ENCODE peak calls at places on chromosomes 13 and 19, in nine cellular contexts. One of them, this sample, is unnamed. For H3K36me3, the result is how much of the 10 kb centered on the place peaks cover.

GRCh38 chr13:98528663-98529064 is 48.2 kb downstream of the STK24 start:
- DNase-seq in upper lobe of left lung: no peak
- DNase-seq in fibroblast of lung: peak
- DNase-seq in upper lobe of right lung: no peak
- DNase-seq in effector memory CD4-positive, alpha-beta T cell: no peak
- DNase-seq in uterus: no peak
- DNase-seq in breast epithelium: no peak
- DNase-seq in RWPE2: no peak
- DNase-seq in endodermal cell: no peak
- DNase-seq in this sample: no peak

GRCh38 chr13:104823071-104823470 is 1712.4 kb downstream of the EFNB2 start:
- DNase-seq in endodermal cell: no peak
- DNase-seq in upper lobe of left lung: no peak
- DNase-seq in fibroblast of lung: no peak
- DNase-seq in RWPE2: no peak
- DNase-seq in effector memory CD4-positive, alpha-beta T cell: no peak
- DNase-seq in uterus: no peak
- DNase-seq in breast epithelium: no peak
- DNase-seq in upper lobe of right lung: no peak
- DNase-seq in this sample: no peak

GRCh38 chr19:14150041-14150769 is 13.8 kb upstream of the ASF1B start:
- DNase-seq in RWPE2: no peak
- DNase-seq in uterus: no peak
- DNase-seq in upper lobe of right lung: no peak
- DNase-seq in breast epithelium: no peak
- DNase-seq in upper lobe of left lung: no peak
- DNase-seq in fibroblast of lung: no peak
- DNase-seq in effector memory CD4-positive, alpha-beta T cell: no peak
- DNase-seq in endodermal cell: no peak
- DNase-seq in this sample: peak

GRCh38 chr13:43356566-43356965 is 333.2 kb downstream of the DNAJC15 start:
- DNase-seq in effector memory CD4-positive, alpha-beta T cell: no peak
- DNase-seq in fibroblast of lung: no peak
- DNase-seq in uterus: no peak
- DNase-seq in upper lobe of left lung: no peak
- DNase-seq in upper lobe of right lung: no peak
- DNase-seq in breast epithelium: no peak
- DNase-seq in endodermal cell: no peak
- DNase-seq in RWPE2: no peak
- DNase-seq in this sample: no peak

GRCh38 chr13:22703601-22704209 is 477.1 kb upstream of the SGCG start:
- DNase-seq in endodermal cell: no peak
- DNase-seq in breast epithelium: no peak
- DNase-seq in effector memory CD4-positive, alpha-beta T cell: no peak
- DNase-seq in upper lobe of right lung: no peak
- DNase-seq in uterus: no peak
- DNase-seq in upper lobe of left lung: no peak
- DNase-seq in RWPE2: no peak
- DNase-seq in fibroblast of lung: no peak
- DNase-seq in this sample: peak

GRCh38 chr13:24691381-24691780 is 11.2 kb downstream of the ATP12A start:
- DNase-seq in RWPE2: no peak
- DNase-seq in upper lobe of right lung: no peak
- DNase-seq in effector memory CD4-positive, alpha-beta T cell: no peak
- DNase-seq in breast epithelium: no peak
- DNase-seq in upper lobe of left lung: no peak
- DNase-seq in uterus: no peak
- DNase-seq in endodermal cell: no peak
- DNase-seq in fibroblast of lung: no peak
- DNase-seq in this sample: no peak

GRCh38 chr13:100512422-100512821 is 76.2 kb downstream of the GGACT start:
- DNase-seq in breast epithelium: no peak
- DNase-seq in fibroblast of lung: peak
- DNase-seq in RWPE2: no peak
- DNase-seq in upper lobe of right lung: no peak
- DNase-seq in effector memory CD4-positive, alpha-beta T cell: no peak
- DNase-seq in endodermal cell: no peak
- DNase-seq in uterus: no peak
- DNase-seq in upper lobe of left lung: no peak
- DNase-seq in this sample: no peak

GRCh38 chr19:16416574-16416973 is 55.2 kb downstream of the EPS15L1 start:
- DNase-seq in upper lobe of left lung: no peak
- DNase-seq in upper lobe of right lung: no peak
- DNase-seq in endodermal cell: no peak
- DNase-seq in effector memory CD4-positive, alpha-beta T cell: no peak
- DNase-seq in fibroblast of lung: no peak
- DNase-seq in breast epithelium: no peak
- DNase-seq in RWPE2: no peak
- DNase-seq in uterus: no peak
- DNase-seq in this sample: no peak

GRCh38 chr13:114013952-114014629 is 40.2 kb upstream of the C13orf46 start:
- DNase-seq in upper lobe of left lung: peak
- DNase-seq in upper lobe of right lung: no peak
- DNase-seq in endodermal cell: no peak
- DNase-seq in RWPE2: no peak
- DNase-seq in uterus: no peak
- DNase-seq in fibroblast of lung: no peak
- DNase-seq in effector memory CD4-positive, alpha-beta T cell: no peak
- DNase-seq in breast epithelium: no peak
- DNase-seq in this sample: no peak

GRCh38 chr13:114012141-114012540 is 38.3 kb upstream of the C13orf46 start:
- DNase-seq in endodermal cell: no peak
- DNase-seq in effector memory CD4-positive, alpha-beta T cell: no peak
- DNase-seq in upper lobe of left lung: peak
- DNase-seq in uterus: no peak
- DNase-seq in breast epithelium: no peak
- DNase-seq in fibroblast of lung: no peak
- DNase-seq in upper lobe of right lung: no peak
- DNase-seq in RWPE2: no peak
- DNase-seq in this sample: no peak

GRCh38 chr13:114011226-114011625 is 37.4 kb upstream of the C13orf46 start:
- DNase-seq in upper lobe of right lung: no peak
- DNase-seq in fibroblast of lung: no peak
- DNase-seq in breast epithelium: no peak
- DNase-seq in effector memory CD4-positive, alpha-beta T cell: no peak
- DNase-seq in endodermal cell: no peak
- DNase-seq in upper lobe of left lung: peak
- DNase-seq in uterus: no peak
- DNase-seq in RWPE2: peak
- DNase-seq in this sample: no peak

GRCh38 chr13:114013336-114013735 is 39.5 kb upstream of the C13orf46 start:
- DNase-seq in uterus: no peak
- DNase-seq in effector memory CD4-positive, alpha-beta T cell: no peak
- DNase-seq in RWPE2: no peak
- DNase-seq in endodermal cell: no peak
- DNase-seq in upper lobe of left lung: no peak
- DNase-seq in breast epithelium: no peak
- DNase-seq in fibroblast of lung: no peak
- DNase-seq in upper lobe of right lung: no peak
- DNase-seq in this sample: no peak

GRCh38 chr13:114012921-114013320 is 39.0 kb upstream of the C13orf46 start:
- DNase-seq in fibroblast of lung: no peak
- DNase-seq in RWPE2: no peak
- DNase-seq in upper lobe of right lung: no peak
- DNase-seq in endodermal cell: no peak
- DNase-seq in breast epithelium: no peak
- DNase-seq in upper lobe of left lung: peak
- DNase-seq in effector memory CD4-positive, alpha-beta T cell: no peak
- DNase-seq in uterus: no peak
- DNase-seq in this sample: no peak
- H3K36me3 ChIP-seq in fibroblast of lung: under half
- H3K36me3 ChIP-seq in RWPE2: under half
- H3K36me3 ChIP-seq in upper lobe of right lung: under half
- H3K36me3 ChIP-seq in endodermal cell: under half
- H3K36me3 ChIP-seq in breast epithelium: under half
- H3K36me3 ChIP-seq in upper lobe of left lung: under half
- H3K36me3 ChIP-seq in effector memory CD4-positive, alpha-beta T cell: half or more
- H3K36me3 ChIP-seq in uterus: under half
- H3K36me3 ChIP-seq in this sample: under half

GRCh38 chr19:38678217-38678890 is 30.9 kb downstream of the ACTN4 start:
- DNase-seq in endodermal cell: no peak
- DNase-seq in RWPE2: no peak
- DNase-seq in upper lobe of right lung: no peak
- DNase-seq in uterus: no peak
- DNase-seq in breast epithelium: no peak
- DNase-seq in upper lobe of left lung: no peak
- DNase-seq in effector memory CD4-positive, alpha-beta T cell: no peak
- DNase-seq in fibroblast of lung: no peak
- DNase-seq in this sample: no peak

GRCh38 chr19:38676878-38677646 is 29.6 kb downstream of the ACTN4 start:
- DNase-seq in fibroblast of lung: no peak
- DNase-seq in upper lobe of left lung: no peak
- DNase-seq in endodermal cell: no peak
- DNase-seq in effector memory CD4-positive, alpha-beta T cell: no peak
- DNase-seq in RWPE2: no peak
- DNase-seq in uterus: no peak
- DNase-seq in upper lobe of right lung: no peak
- DNase-seq in breast epithelium: no peak
- DNase-seq in this sample: no peak

GRCh38 chr19:38676023-38676877 is 28.8 kb downstream of the ACTN4 start:
- DNase-seq in breast epithelium: no peak
- DNase-seq in fibroblast of lung: peak
- DNase-seq in upper lobe of left lung: peak
- DNase-seq in upper lobe of right lung: no peak
- DNase-seq in effector memory CD4-positive, alpha-beta T cell: no peak
- DNase-seq in RWPE2: no peak
- DNase-seq in uterus: no peak
- DNase-seq in endodermal cell: no peak
- DNase-seq in this sample: no peak

GRCh38 chr19:38679839-38680238 is 32.4 kb downstream of the ACTN4 start:
- DNase-seq in effector memory CD4-positive, alpha-beta T cell: no peak
- DNase-seq in upper lobe of left lung: no peak
- DNase-seq in fibroblast of lung: peak
- DNase-seq in breast epithelium: no peak
- DNase-seq in RWPE2: no peak
- DNase-seq in endodermal cell: no peak
- DNase-seq in upper lobe of right lung: no peak
- DNase-seq in uterus: no peak
- DNase-seq in this sample: no peak

DNA sequence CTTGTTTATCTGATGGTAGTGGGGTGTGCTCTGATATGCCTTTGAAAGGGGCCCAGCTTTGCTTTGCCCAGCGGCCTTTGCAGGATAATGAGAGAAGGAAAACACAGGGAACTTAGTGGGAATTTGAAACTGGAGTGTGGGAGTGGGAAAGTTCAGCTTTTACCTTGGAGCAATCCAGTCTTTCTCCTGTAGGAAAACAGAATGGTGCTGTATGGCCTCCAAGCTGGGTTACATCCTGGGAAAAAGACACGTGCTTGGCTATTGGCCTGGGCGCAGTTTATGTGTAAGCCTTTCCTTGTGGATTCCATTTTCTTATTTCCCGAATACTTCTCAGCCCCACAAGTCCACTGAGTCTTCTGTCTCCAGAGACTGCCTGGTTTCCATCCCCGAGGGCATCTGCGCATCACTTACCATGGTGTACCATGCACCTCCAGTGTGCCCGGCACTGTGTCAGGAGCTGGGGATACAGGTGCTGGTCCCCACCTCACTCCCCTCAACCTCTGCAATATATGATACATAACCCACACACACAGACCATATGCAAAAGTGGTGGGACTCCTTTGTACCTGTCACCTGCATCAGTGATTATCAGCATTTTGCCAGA is 31.5 kb downstream of the ACTN4 start:
- DNase-seq in RWPE2: no peak
- DNase-seq in endodermal cell: no peak
- DNase-seq in breast epithelium: no peak
- DNase-seq in upper lobe of left lung: no peak
- DNase-seq in upper lobe of right lung: no peak
- DNase-seq in effector memory CD4-positive, alpha-beta T cell: no peak
- DNase-seq in uterus: no peak
- DNase-seq in fibroblast of lung: no peak
- DNase-seq in this sample: no peak
- H3K36me3 ChIP-seq in RWPE2: half or more
- H3K36me3 ChIP-seq in endodermal cell: half or more
- H3K36me3 ChIP-seq in breast epithelium: under half
- H3K36me3 ChIP-seq in upper lobe of left lung: under half
- H3K36me3 ChIP-seq in upper lobe of right lung: under half
- H3K36me3 ChIP-seq in effector memory CD4-positive, alpha-beta T cell: under half
- H3K36me3 ChIP-seq in uterus: under half
- H3K36me3 ChIP-seq in fibroblast of lung: under half
- H3K36me3 ChIP-seq in this sample: under half

GRCh38 chr19:2110822-2111221 is 14.1 kb downstream of the IZUMO4 start:
- DNase-seq in breast epithelium: no peak
- DNase-seq in endodermal cell: peak
- DNase-seq in uterus: no peak
- DNase-seq in upper lobe of right lung: no peak
- DNase-seq in fibroblast of lung: no peak
- DNase-seq in upper lobe of left lung: peak
- DNase-seq in effector memory CD4-positive, alpha-beta T cell: no peak
- DNase-seq in RWPE2: no peak
- DNase-seq in this sample: peak

GRCh38 chr19:2109278-2109864 is 12.7 kb downstream of the IZUMO4 start:
- DNase-seq in effector memory CD4-positive, alpha-beta T cell: no peak
- DNase-seq in uterus: no peak
- DNase-seq in RWPE2: no peak
- DNase-seq in upper lobe of right lung: no peak
- DNase-seq in breast epithelium: no peak
- DNase-seq in fibroblast of lung: no peak
- DNase-seq in upper lobe of left lung: peak
- DNase-seq in endodermal cell: no peak
- DNase-seq in this sample: no peak

GRCh38 chr19:2111886-2112285 is 15.2 kb downstream of the IZUMO4 start:
- DNase-seq in uterus: no peak
- DNase-seq in effector memory CD4-positive, alpha-beta T cell: no peak
- DNase-seq in fibroblast of lung: no peak
- DNase-seq in breast epithelium: no peak
- DNase-seq in upper lobe of left lung: peak
- DNase-seq in endodermal cell: no peak
- DNase-seq in upper lobe of right lung: no peak
- DNase-seq in RWPE2: no peak
- DNase-seq in this sample: no peak

GRCh38 chr19:2111425-2111824 is 14.7 kb downstream of the IZUMO4 start:
- DNase-seq in upper lobe of right lung: no peak
- DNase-seq in breast epithelium: no peak
- DNase-seq in uterus: no peak
- DNase-seq in upper lobe of left lung: peak
- DNase-seq in endodermal cell: no peak
- DNase-seq in fibroblast of lung: no peak
- DNase-seq in effector memory CD4-positive, alpha-beta T cell: no peak
- DNase-seq in RWPE2: no peak
- DNase-seq in this sample: no peak

GRCh38 chr19:2108251-2109016 is 11.7 kb downstream of the IZUMO4 start:
- DNase-seq in uterus: no peak
- DNase-seq in upper lobe of right lung: no peak
- DNase-seq in fibroblast of lung: no peak
- DNase-seq in breast epithelium: no peak
- DNase-seq in effector memory CD4-positive, alpha-beta T cell: no peak
- DNase-seq in RWPE2: no peak
- DNase-seq in upper lobe of left lung: peak
- DNase-seq in endodermal cell: no peak
- DNase-seq in this sample: no peak
- H3K36me3 ChIP-seq in uterus: under half
- H3K36me3 ChIP-seq in upper lobe of right lung: half or more
- H3K36me3 ChIP-seq in fibroblast of lung: half or more
- H3K36me3 ChIP-seq in breast epithelium: under half
- H3K36me3 ChIP-seq in effector memory CD4-positive, alpha-beta T cell: half or more
- H3K36me3 ChIP-seq in RWPE2: half or more
- H3K36me3 ChIP-seq in upper lobe of left lung: half or more
- H3K36me3 ChIP-seq in endodermal cell: half or more
- H3K36me3 ChIP-seq in this sample: half or more

GRCh38 chr19:881385-882071 is 11.5 kb downstream of the MED16 start:
- DNase-seq in uterus: no peak
- DNase-seq in RWPE2: no peak
- DNase-seq in effector memory CD4-positive, alpha-beta T cell: no peak
- DNase-seq in upper lobe of right lung: no peak
- DNase-seq in endodermal cell: peak
- DNase-seq in upper lobe of left lung: peak
- DNase-seq in breast epithelium: no peak
- DNase-seq in fibroblast of lung: no peak
- DNase-seq in this sample: no peak

GRCh38 chr19:883661-884211 is 9.3 kb downstream of the MED16 start:
- DNase-seq in effector memory CD4-positive, alpha-beta T cell: no peak
- DNase-seq in breast epithelium: no peak
- DNase-seq in endodermal cell: peak
- DNase-seq in uterus: no peak
- DNase-seq in upper lobe of right lung: peak
- DNase-seq in upper lobe of left lung: peak
- DNase-seq in RWPE2: no peak
- DNase-seq in fibroblast of lung: no peak
- DNase-seq in this sample: peak

GRCh38 chr19:885536-886224 is 7.3 kb downstream of the MED16 start:
- DNase-seq in fibroblast of lung: no peak
- DNase-seq in endodermal cell: no peak
- DNase-seq in upper lobe of right lung: peak
- DNase-seq in uterus: no peak
- DNase-seq in RWPE2: no peak
- DNase-seq in effector memory CD4-positive, alpha-beta T cell: no peak
- DNase-seq in breast epithelium: no peak
- DNase-seq in upper lobe of left lung: peak
- DNase-seq in this sample: no peak

GRCh38 chr19:884420-885211 is 8.4 kb downstream of the MED16 start:
- DNase-seq in uterus: no peak
- DNase-seq in endodermal cell: no peak
- DNase-seq in upper lobe of left lung: peak
- DNase-seq in RWPE2: no peak
- DNase-seq in fibroblast of lung: no peak
- DNase-seq in upper lobe of right lung: peak
- DNase-seq in effector memory CD4-positive, alpha-beta T cell: no peak
- DNase-seq in breast epithelium: no peak
- DNase-seq in this sample: no peak

DNA sequence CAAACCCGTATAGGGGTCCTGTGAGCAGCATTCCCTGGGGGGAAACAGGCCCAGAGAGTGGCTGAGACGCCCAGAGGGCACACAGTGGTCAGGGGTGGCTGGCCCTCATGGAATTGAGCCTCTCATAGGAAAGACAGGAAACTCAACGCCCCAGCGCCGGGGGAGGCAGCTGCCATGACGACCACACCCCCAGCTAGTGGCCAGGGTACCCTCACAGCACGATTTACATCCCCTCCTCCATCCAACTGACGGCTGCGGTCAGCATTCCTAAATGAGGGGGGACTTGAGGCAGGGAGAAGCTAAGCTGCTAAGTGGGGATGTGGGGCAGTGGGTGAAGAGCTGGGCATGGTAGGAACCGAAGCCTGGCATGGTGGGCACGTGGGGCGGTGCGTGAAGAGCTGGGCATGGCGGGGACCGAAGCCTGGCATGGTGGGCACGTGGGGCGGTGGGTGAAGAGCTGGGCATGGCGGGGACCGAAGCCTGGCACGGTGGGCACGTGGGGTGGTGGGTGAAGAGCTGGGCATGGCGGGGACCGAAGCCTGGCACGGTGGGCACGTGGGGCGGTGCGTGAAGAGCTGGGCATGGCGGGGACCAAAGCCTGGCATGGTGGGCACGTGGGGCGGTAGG is 10.0 kb downstream of the MED16 start:
- DNase-seq in breast epithelium: no peak
- DNase-seq in effector memory CD4-positive, alpha-beta T cell: no peak
- DNase-seq in upper lobe of right lung: no peak
- DNase-seq in RWPE2: no peak
- DNase-seq in endodermal cell: no peak
- DNase-seq in upper lobe of left lung: peak
- DNase-seq in uterus: no peak
- DNase-seq in fibroblast of lung: no peak
- DNase-seq in this sample: no peak
- H3K36me3 ChIP-seq in breast epithelium: under half
- H3K36me3 ChIP-seq in effector memory CD4-positive, alpha-beta T cell: half or more
- H3K36me3 ChIP-seq in upper lobe of right lung: half or more
- H3K36me3 ChIP-seq in RWPE2: under half
- H3K36me3 ChIP-seq in endodermal cell: under half
- H3K36me3 ChIP-seq in upper lobe of left lung: under half
- H3K36me3 ChIP-seq in uterus: under half
- H3K36me3 ChIP-seq in fibroblast of lung: under half
- H3K36me3 ChIP-seq in this sample: under half